ENCODE peak calls at places on chromosome 2, in seven cellular contexts. One of them, this sample, is unnamed.
A peak's percentile ranks its signal among the peaks of the same experiment; 100 is the strongest.

GRCh38 chr2:223797073-223797472 is 40.3 kb downstream of the AP1S3 start:
- DNase-seq in H54: peak; percentile 15
- DNase-seq in T-cell: no peak
- DNase-seq in H7: no peak
- DNase-seq in activated CD4-positive, alpha-beta T cell treated with anti-CD3 and anti-CD28 coated beads, Interleukin-2, amount 50 U/mL, for 1 hour: no peak
- DNase-seq in ascending aorta: no peak
- DNase-seq in amniotic epithelial cell: peak; percentile 67
- DNase-seq in this sample: no peak

GRCh38 chr2:133885847-133886246 is 317.6 kb upstream of the NCKAP5 start:
- DNase-seq in H7: peak; percentile 24
- DNase-seq in H54: peak; percentile 18
- DNase-seq in T-cell: no peak
- DNase-seq in amniotic epithelial cell: no peak
- DNase-seq in activated CD4-positive, alpha-beta T cell treated with anti-CD3 and anti-CD28 coated beads, Interleukin-2, amount 50 U/mL, for 1 hour: no peak
- DNase-seq in ascending aorta: no peak
- DNase-seq in this sample: no peak

GRCh38 chr2:17792515-17792914 is 23.7 kb upstream of the MSGN1 start:
- DNase-seq in H7: no peak
- DNase-seq in ascending aorta: no peak
- DNase-seq in amniotic epithelial cell: peak; percentile 25
- DNase-seq in H54: no peak
- DNase-seq in activated CD4-positive, alpha-beta T cell treated with anti-CD3 and anti-CD28 coated beads, Interleukin-2, amount 50 U/mL, for 1 hour: no peak
- DNase-seq in T-cell: no peak
- DNase-seq in this sample: no peak

GRCh38 chr2:86480105-86480504 is 38.9 kb downstream of the KDM3A start:
- DNase-seq in activated CD4-positive, alpha-beta T cell treated with anti-CD3 and anti-CD28 coated beads, Interleukin-2, amount 50 U/mL, for 1 hour: no peak
- DNase-seq in amniotic epithelial cell: no peak
- DNase-seq in H7: no peak
- DNase-seq in T-cell: no peak
- DNase-seq in ascending aorta: no peak
- DNase-seq in H54: no peak
- DNase-seq in this sample: no peak

GRCh38 chr2:218583983-218584850 is 15.6 kb downstream of the CNOT9 start:
- DNase-seq in H54: no peak
- DNase-seq in H7: no peak
- DNase-seq in amniotic epithelial cell: no peak
- DNase-seq in T-cell: no peak
- DNase-seq in activated CD4-positive, alpha-beta T cell treated with anti-CD3 and anti-CD28 coated beads, Interleukin-2, amount 50 U/mL, for 1 hour: no peak
- DNase-seq in ascending aorta: no peak
- DNase-seq in this sample: no peak

GRCh38 chr2:136118819-136119716 is 1.1 kb upstream of the CXCR4 start:
- DNase-seq in T-cell: peak; percentile 88
- DNase-seq in amniotic epithelial cell: no peak
- DNase-seq in ascending aorta: peak; percentile 85
- DNase-seq in H7: peak; percentile 81
- DNase-seq in activated CD4-positive, alpha-beta T cell treated with anti-CD3 and anti-CD28 coated beads, Interleukin-2, amount 50 U/mL, for 1 hour: peak; percentile 91
- DNase-seq in H54: no peak
- DNase-seq in this sample: peak; percentile 86

GRCh38 chr2:136235451-136236418 is 117.8 kb upstream of the CXCR4 start:
- DNase-seq in T-cell: no peak
- DNase-seq in H7: no peak
- DNase-seq in amniotic epithelial cell: peak; percentile 2
- DNase-seq in activated CD4-positive, alpha-beta T cell treated with anti-CD3 and anti-CD28 coated beads, Interleukin-2, amount 50 U/mL, for 1 hour: no peak
- DNase-seq in ascending aorta: no peak
- DNase-seq in H54: peak; percentile 69
- DNase-seq in this sample: no peak

GRCh38 chr2:68849579-68850030 is 21.6 kb downstream of the BMP10 start:
- DNase-seq in H54: peak; percentile 13
- DNase-seq in amniotic epithelial cell: peak; percentile 88
- DNase-seq in activated CD4-positive, alpha-beta T cell treated with anti-CD3 and anti-CD28 coated beads, Interleukin-2, amount 50 U/mL, for 1 hour: no peak
- DNase-seq in ascending aorta: no peak
- DNase-seq in H7: no peak
- DNase-seq in T-cell: no peak
- DNase-seq in this sample: no peak

GRCh38 chr2:47189635-47190034 is 34.5 kb upstream of the STPG4 start:
- DNase-seq in H54: no peak
- DNase-seq in amniotic epithelial cell: peak; percentile 86
- DNase-seq in activated CD4-positive, alpha-beta T cell treated with anti-CD3 and anti-CD28 coated beads, Interleukin-2, amount 50 U/mL, for 1 hour: no peak
- DNase-seq in ascending aorta: peak; percentile 72
- DNase-seq in T-cell: no peak
- DNase-seq in H7: no peak
- DNase-seq in this sample: no peak

GRCh38 chr2:136238214-136238551 is 120.2 kb upstream of the CXCR4 start:
- DNase-seq in T-cell: no peak
- DNase-seq in H54: no peak
- DNase-seq in H7: no peak
- DNase-seq in activated CD4-positive, alpha-beta T cell treated with anti-CD3 and anti-CD28 coated beads, Interleukin-2, amount 50 U/mL, for 1 hour: peak; percentile 11
- DNase-seq in amniotic epithelial cell: peak; percentile 38
- DNase-seq in ascending aorta: no peak
- DNase-seq in this sample: no peak

GRCh38 chr2:22634167-22634566 is 750.8 kb upstream of the KLHL29 start:
- DNase-seq in activated CD4-positive, alpha-beta T cell treated with anti-CD3 and anti-CD28 coated beads, Interleukin-2, amount 50 U/mL, for 1 hour: no peak
- DNase-seq in H54: no peak
- DNase-seq in amniotic epithelial cell: no peak
- DNase-seq in ascending aorta: no peak
- DNase-seq in T-cell: no peak
- DNase-seq in H7: no peak
- DNase-seq in this sample: no peak

GRCh38 chr2:191178806-191179514 is 28.2 kb upstream of the STAT4 start:
- DNase-seq in ascending aorta: peak; percentile 72
- DNase-seq in amniotic epithelial cell: peak; percentile 85
- DNase-seq in activated CD4-positive, alpha-beta T cell treated with anti-CD3 and anti-CD28 coated beads, Interleukin-2, amount 50 U/mL, for 1 hour: no peak
- DNase-seq in H7: no peak
- DNase-seq in T-cell: no peak
- DNase-seq in H54: no peak
- DNase-seq in this sample: no peak

GRCh38 chr2:106944220-106944619 is 58.3 kb upstream of the ST6GAL2 start:
- DNase-seq in activated CD4-positive, alpha-beta T cell treated with anti-CD3 and anti-CD28 coated beads, Interleukin-2, amount 50 U/mL, for 1 hour: no peak
- DNase-seq in T-cell: no peak
- DNase-seq in H7: no peak
- DNase-seq in amniotic epithelial cell: peak; percentile 72
- DNase-seq in H54: no peak
- DNase-seq in ascending aorta: no peak
- DNase-seq in this sample: no peak

GRCh38 chr2:72893594-72894319 is 6.5 kb downstream of the SPR start:
- DNase-seq in activated CD4-positive, alpha-beta T cell treated with anti-CD3 and anti-CD28 coated beads, Interleukin-2, amount 50 U/mL, for 1 hour: no peak
- DNase-seq in T-cell: no peak
- DNase-seq in ascending aorta: peak; percentile 67
- DNase-seq in H54: no peak
- DNase-seq in H7: peak; percentile 87
- DNase-seq in amniotic epithelial cell: peak; percentile 47
- DNase-seq in this sample: no peak

GRCh38 chr2:232349946-232350635 is 28.5 kb upstream of the ALPP start:
- DNase-seq in ascending aorta: no peak
- DNase-seq in H54: no peak
- DNase-seq in H7: peak; percentile 47
- DNase-seq in T-cell: no peak
- DNase-seq in activated CD4-positive, alpha-beta T cell treated with anti-CD3 and anti-CD28 coated beads, Interleukin-2, amount 50 U/mL, for 1 hour: no peak
- DNase-seq in amniotic epithelial cell: no peak
- DNase-seq in this sample: no peak

GRCh38 chr2:128809880-128810279 is 491.2 kb upstream of the HS6ST1 start:
- DNase-seq in H54: no peak
- DNase-seq in H7: no peak
- DNase-seq in amniotic epithelial cell: no peak
- DNase-seq in T-cell: no peak
- DNase-seq in ascending aorta: no peak
- DNase-seq in activated CD4-positive, alpha-beta T cell treated with anti-CD3 and anti-CD28 coated beads, Interleukin-2, amount 50 U/mL, for 1 hour: no peak
- DNase-seq in this sample: no peak

GRCh38 chr2:227509824-227510619 is 38.1 kb downstream of the AGFG1 start:
- DNase-seq in T-cell: no peak
- DNase-seq in H7: no peak
- DNase-seq in amniotic epithelial cell: peak; percentile 37
- DNase-seq in ascending aorta: no peak
- DNase-seq in activated CD4-positive, alpha-beta T cell treated with anti-CD3 and anti-CD28 coated beads, Interleukin-2, amount 50 U/mL, for 1 hour: no peak
- DNase-seq in H54: no peak
- DNase-seq in this sample: no peak

GRCh38 chr2:10415640-10416039 is 32.5 kb downstream of the ODC1 start:
- DNase-seq in H7: no peak
- DNase-seq in H54: no peak
- DNase-seq in amniotic epithelial cell: no peak
- DNase-seq in activated CD4-positive, alpha-beta T cell treated with anti-CD3 and anti-CD28 coated beads, Interleukin-2, amount 50 U/mL, for 1 hour: no peak
- DNase-seq in T-cell: no peak
- DNase-seq in ascending aorta: no peak
- DNase-seq in this sample: no peak

GRCh38 chr2:72117029-72117428 is 30.6 kb downstream of the CYP26B1 start:
- DNase-seq in amniotic epithelial cell: no peak
- DNase-seq in H7: no peak
- DNase-seq in H54: no peak
- DNase-seq in activated CD4-positive, alpha-beta T cell treated with anti-CD3 and anti-CD28 coated beads, Interleukin-2, amount 50 U/mL, for 1 hour: no peak
- DNase-seq in T-cell: no peak
- DNase-seq in ascending aorta: no peak
- DNase-seq in this sample: no peak

GRCh38 chr2:110101911-110102774 is 13.5 kb downstream of the MALL start:
- DNase-seq in activated CD4-positive, alpha-beta T cell treated with anti-CD3 and anti-CD28 coated beads, Interleukin-2, amount 50 U/mL, for 1 hour: no peak
- DNase-seq in amniotic epithelial cell: peak; percentile 23
- DNase-seq in H7: no peak
- DNase-seq in T-cell: no peak
- DNase-seq in ascending aorta: peak; percentile 64
- DNase-seq in H54: no peak
- DNase-seq in this sample: no peak

GRCh38 chr2:238523158-238524110 is 96.7 kb downstream of the ASB1 start:
- DNase-seq in T-cell: no peak
- DNase-seq in H54: no peak
- DNase-seq in amniotic epithelial cell: no peak
- DNase-seq in H7: peak; percentile 90
- DNase-seq in activated CD4-positive, alpha-beta T cell treated with anti-CD3 and anti-CD28 coated beads, Interleukin-2, amount 50 U/mL, for 1 hour: no peak
- DNase-seq in ascending aorta: no peak
- DNase-seq in this sample: no peak

GRCh38 chr2:217551229-217551909 is 451.4 kb downstream of the TNS1 start:
- DNase-seq in H7: peak; percentile 28
- DNase-seq in H54: no peak
- DNase-seq in ascending aorta: no peak
- DNase-seq in T-cell: no peak
- DNase-seq in amniotic epithelial cell: peak; percentile 87
- DNase-seq in activated CD4-positive, alpha-beta T cell treated with anti-CD3 and anti-CD28 coated beads, Interleukin-2, amount 50 U/mL, for 1 hour: no peak
- DNase-seq in this sample: no peak

GRCh38 chr2:47056374-47056773 is 98.7 kb downstream of the STPG4 start:
- DNase-seq in H7: peak; percentile 87
- DNase-seq in amniotic epithelial cell: peak; percentile 28
- DNase-seq in H54: no peak
- DNase-seq in activated CD4-positive, alpha-beta T cell treated with anti-CD3 and anti-CD28 coated beads, Interleukin-2, amount 50 U/mL, for 1 hour: no peak
- DNase-seq in ascending aorta: no peak
- DNase-seq in T-cell: no peak
- DNase-seq in this sample: no peak

GRCh38 chr2:54722641-54723299 is 692 bp upstream of the EML6 start:
- DNase-seq in T-cell: no peak
- DNase-seq in H7: peak; percentile 23
- DNase-seq in activated CD4-positive, alpha-beta T cell treated with anti-CD3 and anti-CD28 coated beads, Interleukin-2, amount 50 U/mL, for 1 hour: no peak
- DNase-seq in H54: peak; percentile 40
- DNase-seq in ascending aorta: no peak
- DNase-seq in amniotic epithelial cell: peak; percentile 95
- DNase-seq in this sample: no peak

GRCh38 chr2:42100696-42101585 is 53.1 kb downstream of the PKDCC start:
- DNase-seq in H54: peak; percentile 69
- DNase-seq in ascending aorta: peak; percentile 89
- DNase-seq in amniotic epithelial cell: peak; percentile 74
- DNase-seq in T-cell: peak; percentile 59
- DNase-seq in activated CD4-positive, alpha-beta T cell treated with anti-CD3 and anti-CD28 coated beads, Interleukin-2, amount 50 U/mL, for 1 hour: peak; percentile 62
- DNase-seq in H7: peak; percentile 84
- DNase-seq in this sample: peak; percentile 66

GRCh38 chr2:40281021-40281940 is 170.6 kb downstream of the SLC8A1 start:
- DNase-seq in activated CD4-positive, alpha-beta T cell treated with anti-CD3 and anti-CD28 coated beads, Interleukin-2, amount 50 U/mL, for 1 hour: no peak
- DNase-seq in H7: no peak
- DNase-seq in ascending aorta: peak; percentile 79
- DNase-seq in H54: no peak
- DNase-seq in T-cell: no peak
- DNase-seq in amniotic epithelial cell: peak; percentile 54
- DNase-seq in this sample: no peak

GRCh38 chr2:175600024-175600831 is 401.8 kb downstream of the LNPK start:
- DNase-seq in H7: no peak
- DNase-seq in amniotic epithelial cell: peak; percentile 17
- DNase-seq in H54: no peak
- DNase-seq in activated CD4-positive, alpha-beta T cell treated with anti-CD3 and anti-CD28 coated beads, Interleukin-2, amount 50 U/mL, for 1 hour: no peak
- DNase-seq in ascending aorta: no peak
- DNase-seq in T-cell: no peak
- DNase-seq in this sample: no peak

GRCh38 chr2:147824625-147825024 is 20.2 kb upstream of the ACVR2A start:
- DNase-seq in H7: no peak
- DNase-seq in activated CD4-positive, alpha-beta T cell treated with anti-CD3 and anti-CD28 coated beads, Interleukin-2, amount 50 U/mL, for 1 hour: no peak
- DNase-seq in amniotic epithelial cell: no peak
- DNase-seq in T-cell: no peak
- DNase-seq in H54: no peak
- DNase-seq in ascending aorta: no peak
- DNase-seq in this sample: no peak

GRCh38 chr2:235533203-235533602 is 39.4 kb downstream of the AGAP1 start:
- DNase-seq in amniotic epithelial cell: no peak
- DNase-seq in T-cell: no peak
- DNase-seq in H7: no peak
- DNase-seq in ascending aorta: no peak
- DNase-seq in activated CD4-positive, alpha-beta T cell treated with anti-CD3 and anti-CD28 coated beads, Interleukin-2, amount 50 U/mL, for 1 hour: no peak
- DNase-seq in H54: no peak
- DNase-seq in this sample: no peak

GRCh38 chr2:234881413-234882241 is 70.2 kb upstream of the SH3BP4 start:
- DNase-seq in ascending aorta: peak; percentile 87
- DNase-seq in T-cell: peak; percentile 47
- DNase-seq in H7: peak; percentile 88
- DNase-seq in H54: peak; percentile 88
- DNase-seq in activated CD4-positive, alpha-beta T cell treated with anti-CD3 and anti-CD28 coated beads, Interleukin-2, amount 50 U/mL, for 1 hour: peak; percentile 9
- DNase-seq in amniotic epithelial cell: peak; percentile 96
- DNase-seq in this sample: peak; percentile 33

GRCh38 chr2:201126308-201127127 is 10.6 kb downstream of the CFLAR start:
- DNase-seq in activated CD4-positive, alpha-beta T cell treated with anti-CD3 and anti-CD28 coated beads, Interleukin-2, amount 50 U/mL, for 1 hour: no peak
- DNase-seq in ascending aorta: no peak
- DNase-seq in H54: no peak
- DNase-seq in T-cell: no peak
- DNase-seq in H7: no peak
- DNase-seq in amniotic epithelial cell: peak; percentile 84
- DNase-seq in this sample: no peak

This sample was measured in effector memory CD8-positive, alpha-beta T cell.